ENCODE peak calls at places on chromosome 22, in six cellular contexts. Z is tibial nerve; K is naive thymus-derived CD4-positive, alpha-beta T cell; M is A549; N is SJSA1; X is GM23248. T is an unnamed sample.

GRCh38 chr22:44752285-44753188 is at the start of gene ARHGAP8:
- DNase-seq in X (no peak), N (no peak), Z (no peak), K (no peak), M (no peak), T (no peak)

GRCh38 chr22:22422629-22423112 is 85.9 kb downstream of the ZNF280B start:
- DNase-seq in M (peak; percentile 63), Z (peak; percentile 39), X (peak; percentile 60), N (peak; percentile 11), K (peak; percentile 34), T (peak; percentile 67)

GRCh38 chr22:44154431-44154942 is 26.2 kb upstream of the PARVG start:
- DNase-seq in Z (no peak), N (peak; percentile 36), M (no peak), K (no peak), X (no peak), T (no peak)

GRCh38 chr22:17712441-17712840 is 61.8 kb downstream of the BID start:
- DNase-seq in X (peak; percentile 61), K (no peak), M (no peak), N (peak; percentile 21), Z (no peak), T (no peak)

GRCh38 chr22:19179472-19180048 is 1.0 kb upstream of the SLC25A1 start:
- DNase-seq in N (no peak), K (no peak), X (peak; percentile 90), Z (peak; percentile 55), M (peak; percentile 84), T (no peak)

GRCh38 chr22:37218771-37219411 is 6.6 kb upstream of the SSTR3 start:
- DNase-seq in K (peak; percentile 97), N (no peak), X (no peak), Z (no peak), M (no peak), T (peak; percentile 43)

GRCh38 chr22:24181088-24181995 is at the start of gene SUSD2:
- DNase-seq in Z (no peak), N (no peak), K (no peak), X (no peak), M (no peak), T (no peak)

GRCh38 chr22:23670378-23671295 is 20.2 kb upstream of the RGL4 start:
- DNase-seq in N (no peak), X (peak; percentile 23), Z (no peak), K (no peak), M (no peak), T (no peak)

GRCh38 chr22:37443977-37444376 is 16.7 kb upstream of the ELFN2 start:
- DNase-seq in Z (no peak), N (no peak), K (no peak), M (no peak), X (no peak), T (no peak)

GRCh38 chr22:39527481-39527961 is 5.0 kb downstream of the RPS19BP1 start:
- DNase-seq in N (peak; percentile 17), X (no peak), Z (no peak), M (no peak), K (no peak), T (no peak)
- H3K4me1 ChIP-seq in N (peaks cover 46% of the 10 kb centered on the region), X (peaks cover 21% of the 10 kb centered on the region), Z (peaks cover 93% of the 10 kb centered on the region), M (peaks cover 36% of the 10 kb centered on the region), K (peaks cover 70% of the 10 kb centered on the region), T (peaks cover 89% of the 10 kb centered on the region)

GRCh38 chr22:20268289-20268349 is at the start of gene RTN4R:
- DNase-seq in Z (no peak), K (no peak), M (no peak), N (no peak), X (no peak), T (no peak)

GRCh38 chr22:20264614-20265452 is 3.3 kb downstream of the RTN4R start:
- DNase-seq in M (no peak), K (no peak), Z (no peak), N (no peak), X (no peak), T (no peak)

GRCh38 chr22:20271114-20271994 is 3.2 kb upstream of the RTN4R start:
- DNase-seq in N (no peak), K (no peak), X (no peak), Z (no peak), M (no peak), T (no peak)

GRCh38 chr22:20268350-20269012 is 363 bp upstream of the RTN4R start:
- DNase-seq in X (peak; percentile 76), Z (no peak), N (peak; percentile 13), K (peak; percentile 44), M (peak; percentile 44), T (peak; percentile 50)

GRCh38 chr22:20267441-20268288 is 453 bp downstream of the RTN4R start:
- DNase-seq in X (no peak), Z (no peak), N (no peak), K (no peak), M (no peak), T (peak; percentile 15)
- H3K4me3 ChIP-seq in X (peak overlapping the region; percentile 49), Z (peak overlapping the region; percentile 37), N (peak overlapping the region; percentile 24), K (no peak overlapping the region), M (peak overlapping the region; percentile 49), T (peak overlapping the region; percentile 19)

DNA sequence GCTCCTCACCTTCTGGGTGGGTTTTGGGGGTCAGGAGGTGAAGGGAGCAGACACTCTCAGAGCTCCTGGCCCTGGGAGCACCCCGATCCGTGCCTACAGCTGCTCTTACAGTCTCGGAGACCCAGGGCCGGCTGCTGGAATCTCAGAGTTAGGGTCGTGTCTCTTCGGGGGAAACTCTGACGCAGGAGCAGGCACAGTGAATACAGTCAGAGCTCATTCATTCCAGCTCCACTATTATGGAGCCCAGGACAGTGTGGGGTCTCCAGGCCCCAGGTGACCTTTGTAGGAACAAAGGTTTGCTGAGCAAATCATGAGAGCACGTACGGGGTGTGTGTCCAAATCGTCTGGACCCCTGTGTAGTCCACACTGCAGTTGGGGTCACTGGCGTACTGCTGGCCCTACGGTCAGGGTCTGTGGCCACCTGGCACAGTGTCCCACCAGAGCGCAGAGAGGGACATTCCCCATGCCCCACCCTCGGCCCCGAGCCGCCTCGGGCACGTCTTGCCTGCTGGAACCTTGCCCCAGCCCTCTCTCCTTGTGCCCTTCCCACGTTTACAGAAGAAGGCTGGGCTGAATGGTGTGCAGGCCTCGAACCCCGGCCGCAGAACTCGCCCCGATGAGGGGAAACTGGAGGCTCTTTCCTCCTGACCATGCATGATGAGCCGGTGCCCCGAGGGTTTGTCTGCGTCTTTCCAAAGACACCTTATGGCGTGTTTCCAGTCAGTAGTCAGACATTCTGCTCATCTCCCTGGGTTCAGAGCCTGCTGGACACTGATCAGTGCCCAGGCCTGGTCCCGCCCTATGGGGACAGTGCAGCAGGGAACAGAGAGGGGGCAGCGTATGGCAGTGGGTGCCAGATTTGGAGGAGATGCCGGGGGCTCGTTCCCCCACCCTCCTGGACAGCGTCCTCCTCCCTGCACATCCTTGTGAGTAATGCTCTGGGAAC is 1166.6 kb downstream of the BRD1 start:
- DNase-seq in M (no peak), N (peak; percentile 36), X (no peak), Z (no peak), K (no peak), T (no peak)
- H3K9me3 ChIP-seq in M (peaks cover 5% of the 10 kb centered on the region), N (peaks cover 12% of the 10 kb centered on the region), X (no peaks in the 10 kb centered on the region), Z (peaks cover 17% of the 10 kb centered on the region), K (no peaks in the 10 kb centered on the region), T (no peaks in the 10 kb centered on the region)

GRCh38 chr22:35914665-35915476 is 113.8 kb downstream of the RBFOX2 start:
- DNase-seq in X (peak; percentile 92), K (peak; percentile 28), N (peak; percentile 77), M (peak; percentile 83), Z (peak; percentile 22), T (no peak)
- H3K4me1 ChIP-seq in X (peaks cover 33% of the 10 kb centered on the region), K (peaks cover 5% of the 10 kb centered on the region), N (peaks cover 33% of the 10 kb centered on the region), M (peaks cover 41% of the 10 kb centered on the region), Z (peaks cover 79% of the 10 kb centered on the region), T (peaks cover 14% of the 10 kb centered on the region)

DNA sequence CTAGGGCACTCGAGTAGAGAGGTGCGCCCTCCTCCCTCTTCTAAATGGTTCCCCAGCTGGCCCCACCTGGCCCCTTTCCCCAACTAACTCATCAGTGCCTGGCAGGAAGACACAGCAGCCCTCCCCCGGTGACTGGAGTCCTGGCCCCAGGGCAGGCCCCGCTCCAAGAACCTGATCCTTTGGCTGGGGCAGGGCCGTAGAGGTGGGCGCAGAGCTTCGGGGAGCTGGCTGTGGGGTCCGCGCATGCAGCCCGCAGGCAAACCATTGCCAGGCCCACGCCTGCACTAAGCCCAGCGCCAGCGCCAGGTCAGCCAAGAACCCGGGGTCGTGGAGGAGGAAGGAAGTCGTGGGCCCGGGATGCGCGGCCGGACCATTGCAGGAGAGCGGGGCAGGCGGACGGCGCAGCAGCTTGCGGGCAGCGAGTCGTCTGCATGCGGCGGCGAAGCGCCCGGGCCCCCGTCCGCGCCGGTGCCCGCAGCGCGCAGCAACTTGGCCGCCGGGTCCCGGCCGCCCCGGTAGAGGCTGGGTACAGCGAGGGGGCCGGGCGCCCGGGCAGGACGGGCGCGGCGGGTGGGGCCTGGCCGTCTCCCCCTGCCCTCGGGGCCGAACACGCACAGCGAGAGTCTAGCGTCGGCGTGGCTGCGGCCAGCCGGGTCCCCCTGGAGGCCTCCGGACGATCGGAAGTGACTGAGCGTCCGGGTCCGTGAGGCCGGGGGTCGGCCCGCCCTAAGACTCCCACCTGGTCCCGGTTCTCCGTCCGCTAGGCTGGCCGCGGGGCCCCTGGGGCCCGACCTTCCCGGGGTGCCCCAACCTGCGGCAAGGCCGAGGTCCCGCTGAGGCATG is 951 bp upstream of the TRABD start:
- DNase-seq in X (no peak), Z (no peak), N (no peak), M (no peak), K (no peak), T (no peak)
- H3K4me3 ChIP-seq in X (peak overlapping the region; percentile 54), Z (peak overlapping the region; percentile 48), N (peak overlapping the region; percentile 75), M (no peak overlapping the region), K (peak overlapping the region; percentile 83), T (peak overlapping the region; percentile 70)

GRCh38 chr22:49576241-49577141 is 251.2 kb downstream of the BRD1 start:
- DNase-seq in X (no peak), N (no peak), M (no peak), K (no peak), Z (no peak), T (no peak)

GRCh38 chr22:49574861-49575702 is 252.6 kb downstream of the BRD1 start:
- DNase-seq in N (no peak), Z (no peak), X (no peak), K (no peak), M (no peak), T (no peak)

GRCh38 chr22:49573109-49573765 is 254.4 kb downstream of the BRD1 start:
- DNase-seq in K (no peak), Z (no peak), M (no peak), N (no peak), X (no peak), T (no peak)

GRCh38 chr22:49575703-49576081 is 252.0 kb downstream of the BRD1 start:
- DNase-seq in Z (no peak), X (no peak), N (no peak), K (no peak), M (no peak), T (no peak)

GRCh38 chr22:49574205-49574604 is 253.5 kb downstream of the BRD1 start:
- DNase-seq in Z (no peak), K (no peak), N (no peak), X (no peak), M (no peak), T (no peak)
- H3K9me3 ChIP-seq in Z (peaks cover 11% of the 10 kb centered on the region), K (no peaks in the 10 kb centered on the region), N (peaks cover 14% of the 10 kb centered on the region), X (no peaks in the 10 kb centered on the region), M (no peaks in the 10 kb centered on the region), T (no peaks in the 10 kb centered on the region)